ENCODE peak calls at places on chromosomes 2 and 18, in four cellular contexts. One of them, this sample, is unnamed.

GRCh38 chr2:1407950-1408695 is 5.1 kb upstream of the TPO start:
- DNase-seq in activated B cell treated with CpG ODN at 0.5 μM for 24 hours: no peak
- DNase-seq in fibroblast of the conjunctiva: no peak
- DNase-seq in A549: no peak
- DNase-seq in this sample: no peak

GRCh38 chr18:46761054-46761769 is 4.4 kb upstream of the ST8SIA5 start:
- DNase-seq in activated B cell treated with CpG ODN at 0.5 μM for 24 hours: no peak
- DNase-seq in fibroblast of the conjunctiva: no peak
- DNase-seq in A549: no peak
- DNase-seq in this sample: peak

GRCh38 chr2:202161106-202161836 is 77.1 kb downstream of the SUMO1 start:
- DNase-seq in activated B cell treated with CpG ODN at 0.5 μM for 24 hours: no peak
- DNase-seq in fibroblast of the conjunctiva: no peak
- DNase-seq in A549: no peak
- DNase-seq in this sample: no peak

GRCh38 chr18:8705280-8705940 is at the start of gene MTCL1:
- DNase-seq in activated B cell treated with CpG ODN at 0.5 μM for 24 hours: no peak
- DNase-seq in fibroblast of the conjunctiva: no peak
- DNase-seq in A549: peak
- DNase-seq in this sample: no peak

GRCh38 chr2:144265654-144266053 is 254.3 kb downstream of the ZEB2 start:
- DNase-seq in activated B cell treated with CpG ODN at 0.5 μM for 24 hours: no peak
- DNase-seq in fibroblast of the conjunctiva: no peak
- DNase-seq in A549: no peak
- DNase-seq in this sample: no peak

GRCh38 chr2:71995067-71995665 is 152.5 kb downstream of the CYP26B1 start:
- DNase-seq in activated B cell treated with CpG ODN at 0.5 μM for 24 hours: no peak
- DNase-seq in fibroblast of the conjunctiva: peak
- DNase-seq in A549: peak
- DNase-seq in this sample: no peak

GRCh38 chr2:100919316-100919715 is 82.8 kb upstream of the RPL31 start:
- DNase-seq in activated B cell treated with CpG ODN at 0.5 μM for 24 hours: no peak
- DNase-seq in fibroblast of the conjunctiva: no peak
- DNase-seq in A549: no peak
- DNase-seq in this sample: no peak

GRCh38 chr18:46169464-46169941 is 65.3 kb downstream of the HAUS1 start:
- DNase-seq in activated B cell treated with CpG ODN at 0.5 μM for 24 hours: no peak
- DNase-seq in fibroblast of the conjunctiva: peak
- DNase-seq in A549: peak
- DNase-seq in this sample: no peak